ENCODE peak calls at places on chromosomes 5 and 9, in five cellular contexts. One of them, this sample, is unnamed.

GRCh38 chr9:13787234-13787833 is 507.8 kb upstream of the MPDZ start:
- DNase-seq in psoas muscle: no peak
- DNase-seq in GM04504: no peak
- DNase-seq in GM13977: no peak
- DNase-seq in neuronal stem cell: no peak
- DNase-seq in this sample: no peak

GRCh38 chr9:89878687-89879086 is 273.9 kb downstream of the GADD45G start:
- DNase-seq in neuronal stem cell: no peak
- DNase-seq in GM04504: no peak
- DNase-seq in GM13977: no peak
- DNase-seq in psoas muscle: peak
- DNase-seq in this sample: peak

GRCh38 chr5:168064457-168064856 is 227.0 kb upstream of the WWC1 start:
- DNase-seq in neuronal stem cell: no peak
- DNase-seq in GM13977: no peak
- DNase-seq in GM04504: no peak
- DNase-seq in psoas muscle: no peak
- DNase-seq in this sample: no peak

GRCh38 chr5:157516626-157517325 is 56.8 kb downstream of the NIPAL4 start:
- DNase-seq in psoas muscle: peak
- DNase-seq in GM13977: no peak
- DNase-seq in GM04504: peak
- DNase-seq in neuronal stem cell: no peak
- DNase-seq in this sample: no peak

GRCh38 chr5:167296056-167296455 is 995.4 kb upstream of the WWC1 start:
- DNase-seq in neuronal stem cell: no peak
- DNase-seq in GM04504: no peak
- DNase-seq in GM13977: no peak
- DNase-seq in psoas muscle: no peak
- DNase-seq in this sample: no peak

GRCh38 chr9:126413470-126414051 is 86.9 kb downstream of the MVB12B start:
- DNase-seq in GM13977: no peak
- DNase-seq in neuronal stem cell: no peak
- DNase-seq in psoas muscle: no peak
- DNase-seq in GM04504: no peak
- DNase-seq in this sample: no peak

GRCh38 chr5:110377411-110378392 is 348.8 kb downstream of the TMEM232 start:
- DNase-seq in psoas muscle: no peak
- DNase-seq in neuronal stem cell: no peak
- DNase-seq in GM13977: no peak
- DNase-seq in GM04504: peak
- DNase-seq in this sample: no peak

GRCh38 chr5:55911784-55912653 is 60.9 kb downstream of the IL31RA start:
- DNase-seq in neuronal stem cell: no peak
- DNase-seq in GM04504: no peak
- DNase-seq in GM13977: no peak
- DNase-seq in psoas muscle: no peak
- DNase-seq in this sample: peak

GRCh38 chr5:141508808-141509611 is 20.1 kb downstream of the PCDHGC5 start:
- DNase-seq in psoas muscle: peak
- DNase-seq in GM04504: peak
- DNase-seq in GM13977: peak
- DNase-seq in neuronal stem cell: peak
- DNase-seq in this sample: peak

GRCh38 chr5:142819816-142820215 is 49.6 kb downstream of the ARHGAP26 start:
- DNase-seq in neuronal stem cell: no peak
- DNase-seq in GM04504: no peak
- DNase-seq in GM13977: no peak
- DNase-seq in psoas muscle: no peak
- DNase-seq in this sample: no peak

GRCh38 chr5:171450423-171451246 is 31.2 kb downstream of the FGF18 start:
- DNase-seq in GM13977: no peak
- DNase-seq in neuronal stem cell: peak
- DNase-seq in psoas muscle: peak
- DNase-seq in GM04504: peak
- DNase-seq in this sample: peak

GRCh38 chr5:59173568-59173967 is 590.7 kb downstream of the RAB3C start:
- DNase-seq in psoas muscle: no peak
- DNase-seq in GM04504: no peak
- DNase-seq in neuronal stem cell: no peak
- DNase-seq in GM13977: no peak
- DNase-seq in this sample: no peak

GRCh38 chr9:81871695-81872094 is 56.5 kb upstream of the SPATA31D4 start:
- DNase-seq in neuronal stem cell: no peak
- DNase-seq in GM13977: no peak
- DNase-seq in psoas muscle: no peak
- DNase-seq in GM04504: peak
- DNase-seq in this sample: no peak

GRCh38 chr5:78295035-78295961 is 800 bp upstream of the AP3B1 start:
- DNase-seq in psoas muscle: peak
- DNase-seq in GM13977: peak
- DNase-seq in neuronal stem cell: no peak
- DNase-seq in GM04504: no peak
- DNase-seq in this sample: peak

GRCh38 chr5:79330071-79330470 is 94.1 kb downstream of the JMY start:
- DNase-seq in psoas muscle: no peak
- DNase-seq in GM13977: no peak
- DNase-seq in GM04504: no peak
- DNase-seq in neuronal stem cell: no peak
- DNase-seq in this sample: no peak

GRCh38 chr9:130325921-130326320 is 60.4 kb downstream of the HMCN2 start:
- DNase-seq in psoas muscle: no peak
- DNase-seq in GM13977: no peak
- DNase-seq in GM04504: no peak
- DNase-seq in neuronal stem cell: no peak
- DNase-seq in this sample: no peak

GRCh38 chr5:98414938-98415337 is 358.5 kb upstream of the RGMB start:
- DNase-seq in psoas muscle: no peak
- DNase-seq in neuronal stem cell: no peak
- DNase-seq in GM13977: no peak
- DNase-seq in GM04504: peak
- DNase-seq in this sample: no peak

GRCh38 chr5:37495668-37496067 is 116.5 kb downstream of the WDR70 start:
- DNase-seq in psoas muscle: no peak
- DNase-seq in neuronal stem cell: no peak
- DNase-seq in GM04504: peak
- DNase-seq in GM13977: no peak
- DNase-seq in this sample: no peak

GRCh38 chr9:97555164-97555563 is 53.7 kb downstream of the TMOD1 start:
- DNase-seq in neuronal stem cell: no peak
- DNase-seq in psoas muscle: peak
- DNase-seq in GM13977: no peak
- DNase-seq in GM04504: no peak
- DNase-seq in this sample: peak

GRCh38 chr5:108515706-108516105 is 133.8 kb upstream of the FBXL17 start:
- DNase-seq in neuronal stem cell: no peak
- DNase-seq in psoas muscle: no peak
- DNase-seq in GM13977: no peak
- DNase-seq in GM04504: no peak
- DNase-seq in this sample: no peak

GRCh38 chr5:150265984-150266383 is 23.6 kb downstream of the CAMK2A start:
- DNase-seq in GM04504: no peak
- DNase-seq in psoas muscle: no peak
- DNase-seq in GM13977: no peak
- DNase-seq in neuronal stem cell: no peak
- DNase-seq in this sample: no peak

This sample was measured in sciatic nerve.